ENCODE peak calls at places on chromosome 17, in eight cellular contexts. One of them, this sample, is unnamed.

GRCh38 chr17:64118452-64118979 is 11.4 kb downstream of the ERN1 start:
- DNase-seq in GF-D8: peak
- DNase-seq in GM12891: no peak
- DNase-seq in NCI-H460: no peak
- DNase-seq in activated naive CD8-positive, alpha-beta T cell treated with anti-CD3 and anti-CD28 coated beads, Interleukin-2, amount 50 U/mL, for 16 hours: no peak
- DNase-seq in activated gamma-delta T cell treated with Interleukin-2 at 50 U/mL for 16 hours: no peak
- DNase-seq in H54: no peak
- DNase-seq in activated T-cell treated with anti-CD3 and anti-CD28 coated beads, Interleukin-2, amount 50 U/mL, for 72 hours: no peak
- DNase-seq in this sample: no peak

GRCh38 chr17:43784068-43784467 is 3.8 kb downstream of the CFAP97D1 start:
- DNase-seq in GF-D8: no peak
- DNase-seq in GM12891: no peak
- DNase-seq in NCI-H460: no peak
- DNase-seq in activated naive CD8-positive, alpha-beta T cell treated with anti-CD3 and anti-CD28 coated beads, Interleukin-2, amount 50 U/mL, for 16 hours: no peak
- DNase-seq in activated gamma-delta T cell treated with Interleukin-2 at 50 U/mL for 16 hours: no peak
- DNase-seq in H54: no peak
- DNase-seq in activated T-cell treated with anti-CD3 and anti-CD28 coated beads, Interleukin-2, amount 50 U/mL, for 72 hours: no peak
- DNase-seq in this sample: no peak

GRCh38 chr17:18187816-18188761 is 4.5 kb downstream of the ALKBH5 start:
- DNase-seq in GF-D8: no peak
- DNase-seq in GM12891: no peak
- DNase-seq in NCI-H460: no peak
- DNase-seq in activated naive CD8-positive, alpha-beta T cell treated with anti-CD3 and anti-CD28 coated beads, Interleukin-2, amount 50 U/mL, for 16 hours: no peak
- DNase-seq in activated gamma-delta T cell treated with Interleukin-2 at 50 U/mL for 16 hours: no peak
- DNase-seq in H54: peak
- DNase-seq in activated T-cell treated with anti-CD3 and anti-CD28 coated beads, Interleukin-2, amount 50 U/mL, for 72 hours: peak
- DNase-seq in this sample: no peak

GRCh38 chr17:63042443-63042842 is 76.4 kb downstream of the TANC2 start:
- DNase-seq in GF-D8: no peak
- DNase-seq in GM12891: no peak
- DNase-seq in NCI-H460: no peak
- DNase-seq in activated naive CD8-positive, alpha-beta T cell treated with anti-CD3 and anti-CD28 coated beads, Interleukin-2, amount 50 U/mL, for 16 hours: no peak
- DNase-seq in activated gamma-delta T cell treated with Interleukin-2 at 50 U/mL for 16 hours: no peak
- DNase-seq in H54: no peak
- DNase-seq in activated T-cell treated with anti-CD3 and anti-CD28 coated beads, Interleukin-2, amount 50 U/mL, for 72 hours: no peak
- DNase-seq in this sample: no peak

GRCh38 chr17:54876656-54877195 is 23.9 kb upstream of the TOM1L1 start:
- DNase-seq in GF-D8: no peak
- DNase-seq in GM12891: no peak
- DNase-seq in NCI-H460: no peak
- DNase-seq in activated naive CD8-positive, alpha-beta T cell treated with anti-CD3 and anti-CD28 coated beads, Interleukin-2, amount 50 U/mL, for 16 hours: no peak
- DNase-seq in activated gamma-delta T cell treated with Interleukin-2 at 50 U/mL for 16 hours: no peak
- DNase-seq in H54: no peak
- DNase-seq in activated T-cell treated with anti-CD3 and anti-CD28 coated beads, Interleukin-2, amount 50 U/mL, for 72 hours: no peak
- DNase-seq in this sample: no peak

GRCh38 chr17:41464682-41465081 is 2.5 kb downstream of the KRT32 start:
- DNase-seq in GF-D8: no peak
- DNase-seq in GM12891: no peak
- DNase-seq in NCI-H460: peak
- DNase-seq in activated naive CD8-positive, alpha-beta T cell treated with anti-CD3 and anti-CD28 coated beads, Interleukin-2, amount 50 U/mL, for 16 hours: no peak
- DNase-seq in activated gamma-delta T cell treated with Interleukin-2 at 50 U/mL for 16 hours: no peak
- DNase-seq in H54: peak
- DNase-seq in activated T-cell treated with anti-CD3 and anti-CD28 coated beads, Interleukin-2, amount 50 U/mL, for 72 hours: no peak
- DNase-seq in this sample: no peak

GRCh38 chr17:56424543-56425044 is 168.9 kb upstream of the NOG start:
- DNase-seq in GF-D8: no peak
- DNase-seq in GM12891: no peak
- DNase-seq in NCI-H460: no peak
- DNase-seq in activated naive CD8-positive, alpha-beta T cell treated with anti-CD3 and anti-CD28 coated beads, Interleukin-2, amount 50 U/mL, for 16 hours: no peak
- DNase-seq in activated gamma-delta T cell treated with Interleukin-2 at 50 U/mL for 16 hours: no peak
- DNase-seq in H54: no peak
- DNase-seq in activated T-cell treated with anti-CD3 and anti-CD28 coated beads, Interleukin-2, amount 50 U/mL, for 72 hours: peak
- DNase-seq in this sample: no peak

GRCh38 chr17:38960402-38960801 is 6.8 kb downstream of the FBXO47 start:
- DNase-seq in GF-D8: no peak
- DNase-seq in GM12891: no peak
- DNase-seq in NCI-H460: no peak
- DNase-seq in activated naive CD8-positive, alpha-beta T cell treated with anti-CD3 and anti-CD28 coated beads, Interleukin-2, amount 50 U/mL, for 16 hours: no peak
- DNase-seq in activated gamma-delta T cell treated with Interleukin-2 at 50 U/mL for 16 hours: no peak
- DNase-seq in H54: no peak
- DNase-seq in activated T-cell treated with anti-CD3 and anti-CD28 coated beads, Interleukin-2, amount 50 U/mL, for 72 hours: no peak
- DNase-seq in this sample: no peak

GRCh38 chr17:43784628-43785101 is 4.4 kb downstream of the CFAP97D1 start:
- DNase-seq in GF-D8: no peak
- DNase-seq in GM12891: no peak
- DNase-seq in NCI-H460: no peak
- DNase-seq in activated naive CD8-positive, alpha-beta T cell treated with anti-CD3 and anti-CD28 coated beads, Interleukin-2, amount 50 U/mL, for 16 hours: no peak
- DNase-seq in activated gamma-delta T cell treated with Interleukin-2 at 50 U/mL for 16 hours: no peak
- DNase-seq in H54: no peak
- DNase-seq in activated T-cell treated with anti-CD3 and anti-CD28 coated beads, Interleukin-2, amount 50 U/mL, for 72 hours: no peak
- DNase-seq in this sample: no peak

GRCh38 chr17:68355093-68355492 is 63.8 kb downstream of the ARSG start:
- DNase-seq in GF-D8: no peak
- DNase-seq in GM12891: no peak
- DNase-seq in NCI-H460: peak
- DNase-seq in activated naive CD8-positive, alpha-beta T cell treated with anti-CD3 and anti-CD28 coated beads, Interleukin-2, amount 50 U/mL, for 16 hours: no peak
- DNase-seq in activated gamma-delta T cell treated with Interleukin-2 at 50 U/mL for 16 hours: no peak
- DNase-seq in H54: peak
- DNase-seq in activated T-cell treated with anti-CD3 and anti-CD28 coated beads, Interleukin-2, amount 50 U/mL, for 72 hours: no peak
- DNase-seq in this sample: no peak

GRCh38 chr17:38443356-38444026 is 15.2 kb downstream of the ARHGAP23 start:
- DNase-seq in GF-D8: no peak
- DNase-seq in GM12891: no peak
- DNase-seq in NCI-H460: no peak
- DNase-seq in activated naive CD8-positive, alpha-beta T cell treated with anti-CD3 and anti-CD28 coated beads, Interleukin-2, amount 50 U/mL, for 16 hours: no peak
- DNase-seq in activated gamma-delta T cell treated with Interleukin-2 at 50 U/mL for 16 hours: no peak
- DNase-seq in H54: no peak
- DNase-seq in activated T-cell treated with anti-CD3 and anti-CD28 coated beads, Interleukin-2, amount 50 U/mL, for 72 hours: no peak
- DNase-seq in this sample: no peak

GRCh38 chr17:78862073-78863023 is 21.7 kb upstream of the USP36 start:
- DNase-seq in GF-D8: no peak
- DNase-seq in GM12891: no peak
- DNase-seq in NCI-H460: peak
- DNase-seq in activated naive CD8-positive, alpha-beta T cell treated with anti-CD3 and anti-CD28 coated beads, Interleukin-2, amount 50 U/mL, for 16 hours: no peak
- DNase-seq in activated gamma-delta T cell treated with Interleukin-2 at 50 U/mL for 16 hours: no peak
- DNase-seq in H54: peak
- DNase-seq in activated T-cell treated with anti-CD3 and anti-CD28 coated beads, Interleukin-2, amount 50 U/mL, for 72 hours: no peak
- DNase-seq in this sample: peak

GRCh38 chr17:77189148-77189547 is 48.4 kb downstream of the SEC14L1 start:
- DNase-seq in GF-D8: no peak
- DNase-seq in GM12891: no peak
- DNase-seq in NCI-H460: no peak
- DNase-seq in activated naive CD8-positive, alpha-beta T cell treated with anti-CD3 and anti-CD28 coated beads, Interleukin-2, amount 50 U/mL, for 16 hours: peak
- DNase-seq in activated gamma-delta T cell treated with Interleukin-2 at 50 U/mL for 16 hours: no peak
- DNase-seq in H54: no peak
- DNase-seq in activated T-cell treated with anti-CD3 and anti-CD28 coated beads, Interleukin-2, amount 50 U/mL, for 72 hours: peak
- DNase-seq in this sample: no peak

GRCh38 chr17:50149425-50150353 is 788 bp downstream of the PPP1R9B start:
- DNase-seq in GF-D8: no peak
- DNase-seq in GM12891: no peak
- DNase-seq in NCI-H460: no peak
- DNase-seq in activated naive CD8-positive, alpha-beta T cell treated with anti-CD3 and anti-CD28 coated beads, Interleukin-2, amount 50 U/mL, for 16 hours: no peak
- DNase-seq in activated gamma-delta T cell treated with Interleukin-2 at 50 U/mL for 16 hours: peak
- DNase-seq in H54: no peak
- DNase-seq in activated T-cell treated with anti-CD3 and anti-CD28 coated beads, Interleukin-2, amount 50 U/mL, for 72 hours: peak
- DNase-seq in this sample: peak

GRCh38 chr17:7889166-7889584 is 586 bp downstream of the CHD3 start:
- DNase-seq in GF-D8: peak
- DNase-seq in GM12891: no peak
- DNase-seq in NCI-H460: peak
- DNase-seq in activated naive CD8-positive, alpha-beta T cell treated with anti-CD3 and anti-CD28 coated beads, Interleukin-2, amount 50 U/mL, for 16 hours: no peak
- DNase-seq in activated gamma-delta T cell treated with Interleukin-2 at 50 U/mL for 16 hours: peak
- DNase-seq in H54: peak
- DNase-seq in activated T-cell treated with anti-CD3 and anti-CD28 coated beads, Interleukin-2, amount 50 U/mL, for 72 hours: peak
- DNase-seq in this sample: peak

GRCh38 chr17:76781056-76781982 is 43.4 kb downstream of the MFSD11 start:
- DNase-seq in GF-D8: no peak
- DNase-seq in GM12891: no peak
- DNase-seq in NCI-H460: no peak
- DNase-seq in activated naive CD8-positive, alpha-beta T cell treated with anti-CD3 and anti-CD28 coated beads, Interleukin-2, amount 50 U/mL, for 16 hours: no peak
- DNase-seq in activated gamma-delta T cell treated with Interleukin-2 at 50 U/mL for 16 hours: no peak
- DNase-seq in H54: no peak
- DNase-seq in activated T-cell treated with anti-CD3 and anti-CD28 coated beads, Interleukin-2, amount 50 U/mL, for 72 hours: no peak
- DNase-seq in this sample: no peak

GRCh38 chr17:81713004-81713555 is 996 bp downstream of the SLC25A10 start:
- DNase-seq in GF-D8: no peak
- DNase-seq in GM12891: no peak
- DNase-seq in NCI-H460: no peak
- DNase-seq in activated naive CD8-positive, alpha-beta T cell treated with anti-CD3 and anti-CD28 coated beads, Interleukin-2, amount 50 U/mL, for 16 hours: no peak
- DNase-seq in activated gamma-delta T cell treated with Interleukin-2 at 50 U/mL for 16 hours: no peak
- DNase-seq in H54: no peak
- DNase-seq in activated T-cell treated with anti-CD3 and anti-CD28 coated beads, Interleukin-2, amount 50 U/mL, for 72 hours: no peak
- DNase-seq in this sample: peak

GRCh38 chr17:71505200-71505599 is 615.6 kb upstream of the SOX9 start:
- DNase-seq in GF-D8: no peak
- DNase-seq in GM12891: no peak
- DNase-seq in NCI-H460: no peak
- DNase-seq in activated naive CD8-positive, alpha-beta T cell treated with anti-CD3 and anti-CD28 coated beads, Interleukin-2, amount 50 U/mL, for 16 hours: no peak
- DNase-seq in activated gamma-delta T cell treated with Interleukin-2 at 50 U/mL for 16 hours: no peak
- DNase-seq in H54: no peak
- DNase-seq in activated T-cell treated with anti-CD3 and anti-CD28 coated beads, Interleukin-2, amount 50 U/mL, for 72 hours: no peak
- DNase-seq in this sample: no peak

GRCh38 chr17:81726004-81726403 is 13.9 kb downstream of the SLC25A10 start:
- DNase-seq in GF-D8: no peak
- DNase-seq in GM12891: no peak
- DNase-seq in NCI-H460: no peak
- DNase-seq in activated naive CD8-positive, alpha-beta T cell treated with anti-CD3 and anti-CD28 coated beads, Interleukin-2, amount 50 U/mL, for 16 hours: no peak
- DNase-seq in activated gamma-delta T cell treated with Interleukin-2 at 50 U/mL for 16 hours: no peak
- DNase-seq in H54: no peak
- DNase-seq in activated T-cell treated with anti-CD3 and anti-CD28 coated beads, Interleukin-2, amount 50 U/mL, for 72 hours: no peak
- DNase-seq in this sample: no peak

GRCh38 chr17:63698886-63699637 is 863 bp downstream of the LIMD2 start:
- DNase-seq in GF-D8: peak
- DNase-seq in GM12891: peak
- DNase-seq in NCI-H460: no peak
- DNase-seq in activated naive CD8-positive, alpha-beta T cell treated with anti-CD3 and anti-CD28 coated beads, Interleukin-2, amount 50 U/mL, for 16 hours: peak
- DNase-seq in activated gamma-delta T cell treated with Interleukin-2 at 50 U/mL for 16 hours: peak
- DNase-seq in H54: no peak
- DNase-seq in activated T-cell treated with anti-CD3 and anti-CD28 coated beads, Interleukin-2, amount 50 U/mL, for 72 hours: peak
- DNase-seq in this sample: peak

GRCh38 chr17:269616-270514 is 82.7 kb downstream of the RPH3AL start:
- DNase-seq in GF-D8: no peak
- DNase-seq in GM12891: no peak
- DNase-seq in NCI-H460: no peak
- DNase-seq in activated naive CD8-positive, alpha-beta T cell treated with anti-CD3 and anti-CD28 coated beads, Interleukin-2, amount 50 U/mL, for 16 hours: no peak
- DNase-seq in activated gamma-delta T cell treated with Interleukin-2 at 50 U/mL for 16 hours: no peak
- DNase-seq in H54: no peak
- DNase-seq in activated T-cell treated with anti-CD3 and anti-CD28 coated beads, Interleukin-2, amount 50 U/mL, for 72 hours: no peak
- DNase-seq in this sample: peak

GRCh38 chr17:20187049-20187448 is 177.9 kb downstream of the SPECC1 start:
- DNase-seq in GF-D8: no peak
- DNase-seq in GM12891: no peak
- DNase-seq in NCI-H460: no peak
- DNase-seq in activated naive CD8-positive, alpha-beta T cell treated with anti-CD3 and anti-CD28 coated beads, Interleukin-2, amount 50 U/mL, for 16 hours: no peak
- DNase-seq in activated gamma-delta T cell treated with Interleukin-2 at 50 U/mL for 16 hours: no peak
- DNase-seq in H54: no peak
- DNase-seq in activated T-cell treated with anti-CD3 and anti-CD28 coated beads, Interleukin-2, amount 50 U/mL, for 72 hours: no peak
- DNase-seq in this sample: no peak

GRCh38 chr17:45953561-45953960 is 45.5 kb upstream of the STH start:
- DNase-seq in GF-D8: no peak
- DNase-seq in GM12891: no peak
- DNase-seq in NCI-H460: no peak
- DNase-seq in activated naive CD8-positive, alpha-beta T cell treated with anti-CD3 and anti-CD28 coated beads, Interleukin-2, amount 50 U/mL, for 16 hours: no peak
- DNase-seq in activated gamma-delta T cell treated with Interleukin-2 at 50 U/mL for 16 hours: no peak
- DNase-seq in H54: no peak
- DNase-seq in activated T-cell treated with anti-CD3 and anti-CD28 coated beads, Interleukin-2, amount 50 U/mL, for 72 hours: no peak
- DNase-seq in this sample: no peak

GRCh38 chr17:38914741-38915638 is 10.4 kb upstream of the LASP1NB start:
- DNase-seq in GF-D8: no peak
- DNase-seq in GM12891: no peak
- DNase-seq in NCI-H460: no peak
- DNase-seq in activated naive CD8-positive, alpha-beta T cell treated with anti-CD3 and anti-CD28 coated beads, Interleukin-2, amount 50 U/mL, for 16 hours: no peak
- DNase-seq in activated gamma-delta T cell treated with Interleukin-2 at 50 U/mL for 16 hours: no peak
- DNase-seq in H54: no peak
- DNase-seq in activated T-cell treated with anti-CD3 and anti-CD28 coated beads, Interleukin-2, amount 50 U/mL, for 72 hours: no peak
- DNase-seq in this sample: peak

GRCh38 chr17:39595294-39595693 is 12.4 kb downstream of the NEUROD2 start:
- DNase-seq in GF-D8: no peak
- DNase-seq in GM12891: no peak
- DNase-seq in NCI-H460: no peak
- DNase-seq in activated naive CD8-positive, alpha-beta T cell treated with anti-CD3 and anti-CD28 coated beads, Interleukin-2, amount 50 U/mL, for 16 hours: no peak
- DNase-seq in activated gamma-delta T cell treated with Interleukin-2 at 50 U/mL for 16 hours: no peak
- DNase-seq in H54: no peak
- DNase-seq in activated T-cell treated with anti-CD3 and anti-CD28 coated beads, Interleukin-2, amount 50 U/mL, for 72 hours: no peak
- DNase-seq in this sample: no peak

GRCh38 chr17:80722656-80723055 is 178.0 kb downstream of the RPTOR start:
- DNase-seq in GF-D8: no peak
- DNase-seq in GM12891: no peak
- DNase-seq in NCI-H460: no peak
- DNase-seq in activated naive CD8-positive, alpha-beta T cell treated with anti-CD3 and anti-CD28 coated beads, Interleukin-2, amount 50 U/mL, for 16 hours: no peak
- DNase-seq in activated gamma-delta T cell treated with Interleukin-2 at 50 U/mL for 16 hours: no peak
- DNase-seq in H54: no peak
- DNase-seq in activated T-cell treated with anti-CD3 and anti-CD28 coated beads, Interleukin-2, amount 50 U/mL, for 72 hours: no peak
- DNase-seq in this sample: no peak

GRCh38 chr17:47694818-47695663 is 1.1 kb downstream of the TBKBP1 start:
- DNase-seq in GF-D8: peak
- DNase-seq in GM12891: no peak
- DNase-seq in NCI-H460: no peak
- DNase-seq in activated naive CD8-positive, alpha-beta T cell treated with anti-CD3 and anti-CD28 coated beads, Interleukin-2, amount 50 U/mL, for 16 hours: peak
- DNase-seq in activated gamma-delta T cell treated with Interleukin-2 at 50 U/mL for 16 hours: peak
- DNase-seq in H54: no peak
- DNase-seq in activated T-cell treated with anti-CD3 and anti-CD28 coated beads, Interleukin-2, amount 50 U/mL, for 72 hours: peak
- DNase-seq in this sample: peak

GRCh38 chr17:61405686-61406542 is 6.3 kb downstream of the TBX2 start:
- DNase-seq in GF-D8: no peak
- DNase-seq in GM12891: peak
- DNase-seq in NCI-H460: no peak
- DNase-seq in activated naive CD8-positive, alpha-beta T cell treated with anti-CD3 and anti-CD28 coated beads, Interleukin-2, amount 50 U/mL, for 16 hours: no peak
- DNase-seq in activated gamma-delta T cell treated with Interleukin-2 at 50 U/mL for 16 hours: no peak
- DNase-seq in H54: no peak
- DNase-seq in activated T-cell treated with anti-CD3 and anti-CD28 coated beads, Interleukin-2, amount 50 U/mL, for 72 hours: no peak
- DNase-seq in this sample: peak

GRCh38 chr17:549197-550040 is 165.2 kb downstream of the VPS53 start:
- DNase-seq in GF-D8: no peak
- DNase-seq in GM12891: no peak
- DNase-seq in NCI-H460: no peak
- DNase-seq in activated naive CD8-positive, alpha-beta T cell treated with anti-CD3 and anti-CD28 coated beads, Interleukin-2, amount 50 U/mL, for 16 hours: no peak
- DNase-seq in activated gamma-delta T cell treated with Interleukin-2 at 50 U/mL for 16 hours: no peak
- DNase-seq in H54: peak
- DNase-seq in activated T-cell treated with anti-CD3 and anti-CD28 coated beads, Interleukin-2, amount 50 U/mL, for 72 hours: no peak
- DNase-seq in this sample: no peak

GRCh38 chr17:726331-726919 is 6.0 kb upstream of the TLCD3A start:
- DNase-seq in GF-D8: no peak
- DNase-seq in GM12891: no peak
- DNase-seq in NCI-H460: no peak
- DNase-seq in activated naive CD8-positive, alpha-beta T cell treated with anti-CD3 and anti-CD28 coated beads, Interleukin-2, amount 50 U/mL, for 16 hours: no peak
- DNase-seq in activated gamma-delta T cell treated with Interleukin-2 at 50 U/mL for 16 hours: no peak
- DNase-seq in H54: no peak
- DNase-seq in activated T-cell treated with anti-CD3 and anti-CD28 coated beads, Interleukin-2, amount 50 U/mL, for 72 hours: no peak
- DNase-seq in this sample: peak

GRCh38 chr17:49696233-49696761 is 11.5 kb downstream of the SLC35B1 start:
- DNase-seq in GF-D8: peak
- DNase-seq in GM12891: no peak
- DNase-seq in NCI-H460: no peak
- DNase-seq in activated naive CD8-positive, alpha-beta T cell treated with anti-CD3 and anti-CD28 coated beads, Interleukin-2, amount 50 U/mL, for 16 hours: peak
- DNase-seq in activated gamma-delta T cell treated with Interleukin-2 at 50 U/mL for 16 hours: peak
- DNase-seq in H54: no peak
- DNase-seq in activated T-cell treated with anti-CD3 and anti-CD28 coated beads, Interleukin-2, amount 50 U/mL, for 72 hours: peak
- DNase-seq in this sample: no peak

GRCh38 chr17:27907976-27908558 is 14.9 kb upstream of the LYRM9 start:
- DNase-seq in GF-D8: no peak
- DNase-seq in GM12891: no peak
- DNase-seq in NCI-H460: no peak
- DNase-seq in activated naive CD8-positive, alpha-beta T cell treated with anti-CD3 and anti-CD28 coated beads, Interleukin-2, amount 50 U/mL, for 16 hours: no peak
- DNase-seq in activated gamma-delta T cell treated with Interleukin-2 at 50 U/mL for 16 hours: no peak
- DNase-seq in H54: no peak
- DNase-seq in activated T-cell treated with anti-CD3 and anti-CD28 coated beads, Interleukin-2, amount 50 U/mL, for 72 hours: no peak
- DNase-seq in this sample: no peak

GRCh38 chr17:81924557-81925532 is 2.7 kb downstream of the MAFG start:
- DNase-seq in GF-D8: no peak
- DNase-seq in GM12891: no peak
- DNase-seq in NCI-H460: no peak
- DNase-seq in activated naive CD8-positive, alpha-beta T cell treated with anti-CD3 and anti-CD28 coated beads, Interleukin-2, amount 50 U/mL, for 16 hours: no peak
- DNase-seq in activated gamma-delta T cell treated with Interleukin-2 at 50 U/mL for 16 hours: no peak
- DNase-seq in H54: no peak
- DNase-seq in activated T-cell treated with anti-CD3 and anti-CD28 coated beads, Interleukin-2, amount 50 U/mL, for 72 hours: no peak
- DNase-seq in this sample: no peak

GRCh38 chr17:81160306-81160705 is 5.0 kb upstream of the PVALEF start:
- DNase-seq in GF-D8: peak
- DNase-seq in GM12891: no peak
- DNase-seq in NCI-H460: no peak
- DNase-seq in activated naive CD8-positive, alpha-beta T cell treated with anti-CD3 and anti-CD28 coated beads, Interleukin-2, amount 50 U/mL, for 16 hours: no peak
- DNase-seq in activated gamma-delta T cell treated with Interleukin-2 at 50 U/mL for 16 hours: no peak
- DNase-seq in H54: no peak
- DNase-seq in activated T-cell treated with anti-CD3 and anti-CD28 coated beads, Interleukin-2, amount 50 U/mL, for 72 hours: no peak
- DNase-seq in this sample: peak